ENCODE peak calls at places on chromosomes 13 and 19, in nine cellular contexts. H is HCEC 1CT; T is naive thymus-derived CD8-positive, alpha-beta T cell; V is NCI-H748 treated with DMSO at 0.1 percent for 48 hours; Q is foreskin fibroblast; U is nephron progenitor cell; G is stimulated activated CD4-positive, alpha-beta T cell treated with anti-CD3 and anti-CD28 coated beads, Interleukin-1b, Interleukin-23, amount 100 ng/mL, for 1 hour; W is A172; D is GM10248. A is an unnamed sample.

GRCh38 chr19:31166206-31166605 is 183.0 kb downstream of the TSHZ3 start:
- DNase-seq in T (no peak), U (no peak), D (no peak), H (no peak), G (no peak), W (no peak), Q (no peak), V (no peak), A (no peak)

GRCh38 chr19:2902590-2903218 is 2.0 kb downstream of the ZNF57 start:
- DNase-seq in U (no peak), G (no peak), D (no peak), V (no peak), H (no peak), Q (no peak), T (no peak), W (no peak), A (no peak)

GRCh38 chr13:36530050-36530789 is 97.9 kb downstream of the CCNA1 start:
- DNase-seq in U (no peak), G (no peak), Q (peak; percentile 73), W (no peak), D (no peak), T (no peak), V (no peak), H (no peak), A (no peak)

GRCh38 chr19:33621065-33621785 is 528 bp upstream of the CHST8 start:
- DNase-seq in U (no peak), G (no peak), W (no peak), Q (no peak), V (no peak), H (no peak), D (no peak), T (no peak), A (no peak)

GRCh38 chr13:34719060-34719875 is 222.8 kb upstream of the NBEA start:
- DNase-seq in W (no peak), D (no peak), Q (no peak), H (no peak), V (peak; percentile 97), U (no peak), T (no peak), G (no peak), A (no peak)

GRCh38 chr13:75938811-75939525 is 302.8 kb downstream of the LMO7 start:
- DNase-seq in D (no peak), Q (peak; percentile 60), U (no peak), H (peak; percentile 23), W (no peak), G (no peak), V (no peak), T (no peak), A (no peak)

GRCh38 chr13:76386316-76386715 is 499.9 kb downstream of the KCTD12 start:
- DNase-seq in D (no peak), G (no peak), H (no peak), U (no peak), V (no peak), W (no peak), T (no peak), Q (no peak), A (no peak)

GRCh38 chr13:48625396-48626076 is 28.2 kb upstream of the CYSLTR2 start:
- DNase-seq in G (no peak), W (no peak), V (no peak), U (no peak), H (no peak), T (no peak), D (no peak), Q (no peak), A (no peak)

GRCh38 chr19:377801-378581 is 31.0 kb downstream of the C2CD4C start:
- DNase-seq in V (no peak), H (peak; percentile 3), D (no peak), T (peak; percentile 52), W (peak; percentile 46), U (no peak), Q (peak; percentile 53), G (no peak), A (no peak)

GRCh38 chr19:43782689-43783231 is 2.0 kb upstream of the KCNN4 start:
- DNase-seq in G (no peak), Q (no peak), H (no peak), D (no peak), W (no peak), U (no peak), T (peak; percentile 70), V (peak; percentile 22), A (no peak)

GRCh38 chr19:518292-519231 is 11.3 kb downstream of the TPGS1 start:
- DNase-seq in H (no peak), U (peak; percentile 74), G (peak; percentile 45), W (no peak), D (no peak), T (peak; percentile 86), V (peak; percentile 12), Q (peak; percentile 75), A (peak; percentile 27)

GRCh38 chr13:73957889-73958288 is 176.3 kb downstream of the KLF12 start:
- DNase-seq in D (no peak), G (no peak), V (no peak), T (no peak), W (no peak), Q (no peak), H (no peak), U (no peak), A (no peak)

GRCh38 chr13:93004919-93005318 is 221.7 kb upstream of the GPC6 start:
- DNase-seq in H (peak; percentile 5), T (no peak), D (no peak), G (no peak), Q (no peak), U (no peak), W (peak; percentile 6), V (no peak), A (no peak)

GRCh38 chr13:93217701-93218100 is 8.9 kb upstream of the GPC6 start:
- DNase-seq in H (no peak), G (no peak), T (no peak), W (no peak), U (no peak), Q (peak; percentile 36), V (no peak), D (no peak), A (no peak)